ENCODE peak calls at places on chromosome 14, in ten cellular contexts. K, S, F, D, N, E, C, R, B and A are unnamed samples.

GRCh38 chr14:95490727-95491451 is 25.6 kb downstream of the SYNE3 start:
- DNase-seq in K (no peak), S (no peak), F (no peak), D (peak; percentile 81), N (no peak), E (no peak), C (no peak), R (no peak), B (no peak), A (no peak)

GRCh38 chr14:105568859-105569766 is 42.7 kb downstream of the TMEM121 start:
- DNase-seq in K (no peak), S (no peak), F (no peak), D (no peak), N (no peak), E (no peak), C (no peak), R (no peak), B (no peak), A (no peak)

GRCh38 chr14:79062226-79062625 is 892.1 kb downstream of the NRXN3 start:
- DNase-seq in K (no peak), S (no peak), F (no peak), D (no peak), N (no peak), E (no peak), C (no peak), R (no peak), B (no peak), A (no peak)

GRCh38 chr14:25042362-25043299 is 7.3 kb downstream of the STXBP6 start:
- DNase-seq in K (no peak), S (no peak), F (no peak), D (no peak), N (no peak), E (no peak), C (peak; percentile 47), R (peak; percentile 49), B (no peak), A (no peak)

GRCh38 chr14:58078068-58078467 is 73.9 kb downstream of the ARMH4 start:
- DNase-seq in K (no peak), S (no peak), F (no peak), D (peak; percentile 42), N (no peak), E (peak; percentile 11), C (peak; percentile 68), R (no peak), B (no peak), A (no peak)

GRCh38 chr14:85317491-85318021 is 212.4 kb upstream of the FLRT2 start:
- DNase-seq in K (no peak), S (no peak), F (no peak), D (no peak), N (no peak), E (no peak), C (no peak), R (no peak), B (no peak), A (no peak)

GRCh38 chr14:31320216-31320615 is 100.1 kb downstream of the HEATR5A start:
- DNase-seq in K (peak; percentile 27), S (no peak), F (no peak), D (no peak), N (no peak), E (no peak), C (no peak), R (no peak), B (no peak), A (no peak)

GRCh38 chr14:30882431-30882830 is 8.1 kb downstream of the COCH start:
- DNase-seq in K (no peak), S (no peak), F (no peak), D (no peak), N (no peak), E (peak; percentile 45), C (no peak), R (no peak), B (no peak), A (no peak)

GRCh38 chr14:102795060-102795925 is 18.0 kb downstream of the TRAF3 start:
- DNase-seq in K (no peak), S (peak; percentile 66), F (peak; percentile 89), D (peak; percentile 66), N (no peak), E (peak; percentile 86), C (peak; percentile 83), R (peak; percentile 25), B (no peak), A (peak; percentile 100)

GRCh38 chr14:21748869-21749303 is 75.3 kb upstream of the OR4E1 start:
- DNase-seq in K (peak; percentile 48), S (peak; percentile 54), F (peak; percentile 38), D (no peak), N (no peak), E (peak; percentile 60), C (peak; percentile 70), R (peak; percentile 31), B (no peak), A (peak; percentile 32)

GRCh38 chr14:60734465-60735242 is at the start of gene MNAT1:
- DNase-seq in K (peak; percentile 86), S (peak; percentile 84), F (peak; percentile 74), D (no peak), N (peak; percentile 67), E (peak; percentile 82), C (peak; percentile 90), R (peak; percentile 90), B (peak; percentile 74), A (peak; percentile 74)

GRCh38 chr14:66234411-66234810 is 251.8 kb upstream of the CCDC196 start:
- DNase-seq in K (no peak), S (no peak), F (no peak), D (no peak), N (no peak), E (no peak), C (no peak), R (peak; percentile 95), B (no peak), A (no peak)